ENCODE peak calls at places on chromosomes 3 and 15, in five cellular contexts. T is tibial nerve; B is CD8-positive, alpha-beta memory T cell; W is right atrium auricular region; Y is adrenal gland. Q is an unnamed sample. For H3K27me3 and H3K4me1, the result is how much of the 10 kb centered on the place peaks cover.

GRCh38 chr3:113084777-113085176 is 94.0 kb downstream of the GTPBP8 start:
- DNase-seq in B (no peak), Y (peak), T (peak), W (no peak), Q (no peak)

GRCh38 chr15:82680200-82681102 is 29.2 kb downstream of the AP3B2 start:
- DNase-seq in B (peak), T (no peak), Y (peak), W (no peak), Q (peak)

GRCh38 chr3:114127517-114127916 is 51.3 kb downstream of the DRD3 start:
- DNase-seq in W (no peak), T (no peak), B (no peak), Y (no peak), Q (no peak)

GRCh38 chr3:169759256-169759655 is 5.6 kb downstream of the TERC start:
- DNase-seq in T (no peak), W (no peak), Y (no peak), B (no peak), Q (no peak)

GRCh38 chr3:29465836-29466235 is 185.0 kb downstream of the RBMS3 start:
- DNase-seq in W (no peak), B (no peak), T (no peak), Y (no peak), Q (no peak)

GRCh38 chr15:81781316-81781868 is 264.4 kb downstream of the MEX3B start:
- DNase-seq in Y (no peak), T (no peak), B (no peak), W (no peak), Q (no peak)

GRCh38 chr3:184082465-184082864 is 14.4 kb upstream of the HTR3E start:
- DNase-seq in W (no peak), T (no peak), B (no peak), Y (no peak), Q (no peak)

GRCh38 chr3:140540262-140540661 is 137.6 kb upstream of the TRIM42 start:
- DNase-seq in Y (no peak), B (no peak), T (no peak), W (no peak), Q (no peak)

GRCh38 chr3:51997935-51998596 is 2.4 kb upstream of the RPL29 start:
- DNase-seq in B (no peak), Y (no peak), T (no peak), W (no peak), Q (no peak)

GRCh38 chr15:69086427-69087205 is 72.1 kb downstream of the NOX5 start:
- DNase-seq in T (no peak), B (no peak), W (no peak), Y (no peak), Q (no peak)
- H3K27me3 ChIP-seq in T (under half), B (under half), W (under half), Y (under half), Q (under half)

GRCh38 chr15:66411190-66411589 is 24.5 kb downstream of the MAP2K1 start:
- DNase-seq in B (no peak), W (no peak), T (no peak), Y (no peak), Q (no peak)

GRCh38 chr15:66408690-66409089 is 22.0 kb downstream of the MAP2K1 start:
- DNase-seq in W (peak), Y (no peak), T (no peak), B (no peak), Q (no peak)

GRCh38 chr15:66405605-66406004 is 18.9 kb downstream of the MAP2K1 start:
- DNase-seq in T (no peak), W (no peak), Y (no peak), B (no peak), Q (no peak)

GRCh38 chr15:66409565-66410108 is 22.9 kb downstream of the MAP2K1 start:
- DNase-seq in B (no peak), W (no peak), Y (no peak), T (no peak), Q (no peak)

DNA sequence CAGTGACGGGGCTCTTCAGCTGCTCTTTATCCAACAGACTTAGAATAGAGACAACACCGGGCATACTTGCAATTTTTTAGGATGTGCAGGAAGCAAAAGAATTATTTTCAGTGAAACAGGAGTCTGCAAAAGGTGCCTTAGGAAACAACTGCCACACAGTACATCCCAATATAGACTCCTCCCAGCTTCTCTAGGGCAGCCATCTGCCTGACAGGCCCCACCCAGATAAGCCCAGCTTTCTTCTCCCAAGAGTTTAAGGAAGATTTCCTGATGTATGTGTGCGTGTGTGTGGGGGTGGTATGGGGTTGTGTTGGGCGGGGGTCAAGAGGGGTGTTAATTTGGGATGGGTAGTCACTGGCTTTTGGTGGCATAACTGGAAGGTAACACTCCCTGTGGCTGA is 21.5 kb downstream of the MAP2K1 start:
- DNase-seq in T (no peak), B (no peak), W (no peak), Y (no peak), Q (no peak)
- H3K4me1 ChIP-seq in T (under half), B (half or more), W (half or more), Y (under half), Q (half or more)

GRCh38 chr3:155872904-155873646 is 2.6 kb downstream of the GMPS start:
- DNase-seq in T (no peak), Y (no peak), B (no peak), W (no peak), Q (no peak)
- H3K4me3 ChIP-seq in T (no peak), Y (no peak), B (no peak), W (no peak), Q (no peak)

GRCh38 chr3:23723930-23724329 is 81.8 kb upstream of the UBE2E1 start:
- DNase-seq in W (no peak), B (no peak), Y (no peak), T (no peak), Q (no peak)
- H3K27me3 ChIP-seq in W (under half), B (under half), Y (under half), T (under half), Q (under half)

GRCh38 chr3:129277829-129278271 is 820 bp upstream of the HMCES start:
- DNase-seq in B (no peak), W (no peak), T (no peak), Y (no peak), Q (peak)
- H3K4me1 ChIP-seq in B (under half), W (under half), T (under half), Y (under half), Q (under half)

DNA sequence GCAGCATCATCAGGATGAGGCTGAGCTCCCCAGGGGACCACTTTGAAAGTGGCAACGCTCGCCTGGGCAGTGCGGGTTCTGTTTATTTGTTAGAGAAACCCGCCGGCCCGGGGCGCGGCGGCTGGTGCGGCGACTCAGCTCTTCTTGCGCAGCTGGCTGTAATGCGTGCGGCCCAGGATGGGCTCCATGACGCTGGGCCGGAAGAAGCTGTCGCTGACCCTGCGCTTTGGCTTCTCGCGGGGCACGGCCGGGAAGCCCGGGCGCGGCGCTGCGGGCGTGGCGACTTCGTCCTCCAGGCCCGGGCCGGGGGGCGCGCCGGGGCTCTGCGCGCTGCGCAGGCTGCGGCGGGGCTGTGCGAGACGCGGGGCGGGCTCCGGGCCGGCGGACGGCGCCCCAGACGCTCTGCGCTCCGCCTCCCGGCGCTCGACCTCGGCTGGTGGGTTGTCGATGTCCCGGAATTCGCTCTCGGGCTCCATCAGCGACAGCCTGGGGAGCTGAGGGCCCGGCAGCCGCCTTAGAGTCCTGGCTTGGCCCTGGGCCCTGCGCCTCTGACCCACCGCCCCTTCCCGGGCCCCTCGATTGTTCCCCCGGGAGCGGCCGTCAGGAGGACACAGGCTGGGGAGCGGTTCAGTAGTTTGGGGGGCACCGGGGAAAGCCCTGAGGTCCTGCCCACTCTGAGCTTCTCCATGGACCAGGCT is 10.3 kb upstream of the KIF7 start:
- DNase-seq in W (peak), Y (peak), T (no peak), B (no peak), Q (no peak)
- H3K4me3 ChIP-seq in W (peak), Y (no peak), T (peak), B (no peak), Q (no peak)

Q was measured in CD4-positive, alpha-beta memory T cell.